ENCODE peak calls at places on chromosomes 2 and 18, in four cellular contexts. K is mesenchymal stem cell, F is neuronal stem cell, T is mesendoderm. S is an unnamed sample.

GRCh38 chr2:42957109-42958035 is 165.0 kb upstream of the HAAO start:
- DNase-seq in K (no peak), F (no peak), T (peak), S (peak)

GRCh38 chr2:4530231-4530630 is 826.9 kb downstream of the DCDC2C start:
- DNase-seq in K (no peak), F (no peak), T (no peak), S (no peak)

GRCh38 chr2:10507106-10507505 is 59.0 kb upstream of the ODC1 start:
- DNase-seq in K (no peak), F (no peak), T (no peak), S (no peak)

GRCh38 chr18:5975111-5975622 is 79.8 kb upstream of the TMEM200C start:
- DNase-seq in K (peak), F (no peak), T (peak), S (peak)

GRCh38 chr2:37870829-37871228 is 54.3 kb upstream of the RMDN2 start:
- DNase-seq in K (peak), F (no peak), T (no peak), S (peak)

GRCh38 chr2:117470311-117471095 is 344.0 kb upstream of the DDX18 start:
- DNase-seq in K (peak), F (peak), T (peak), S (no peak)

GRCh38 chr2:12202301-12202700 is 455.9 kb downstream of the LPIN1 start:
- DNase-seq in K (peak), F (no peak), T (peak), S (peak)

GRCh38 chr2:239298126-239298804 is 102.6 kb downstream of the HDAC4 start:
- DNase-seq in K (no peak), F (no peak), T (no peak), S (peak)

GRCh38 chr2:94869552-94870391 is 1.5 kb upstream of the TEKT4 start:
- DNase-seq in K (no peak), F (no peak), T (no peak), S (no peak)

GRCh38 chr18:79563949-79564348 is 115.7 kb upstream of the CTDP1 start:
- DNase-seq in K (no peak), F (no peak), T (no peak), S (no peak)

GRCh38 chr2:174615951-174616436 is 18.4 kb upstream of the WIPF1 start:
- DNase-seq in K (no peak), F (no peak), T (no peak), S (peak)

GRCh38 chr2:48483506-48483905 is 46.4 kb upstream of the STON1 start:
- DNase-seq in K (no peak), F (no peak), T (no peak), S (peak)

GRCh38 chr2:11945139-11946126 is 199.0 kb downstream of the LPIN1 start:
- DNase-seq in K (peak), F (no peak), T (no peak), S (no peak)

GRCh38 chr2:182101263-182101662 is 115.6 kb downstream of the PPP1R1C start:
- DNase-seq in K (no peak), F (no peak), T (peak), S (no peak)

GRCh38 chr18:51028201-51028805 is 1.7 kb upstream of the SMAD4 start:
- DNase-seq in K (no peak), F (no peak), T (peak), S (peak)

GRCh38 chr18:51032193-51032592 is 2.2 kb downstream of the SMAD4 start:
- DNase-seq in K (no peak), F (no peak), T (no peak), S (no peak)

GRCh38 chr18:51029378-51029693 is 677 bp upstream of the SMAD4 start:
- DNase-seq in K (no peak), F (no peak), T (no peak), S (peak)

GRCh38 chr18:51030537-51031258 is 685 bp downstream of the SMAD4 start:
- DNase-seq in K (peak), F (peak), T (peak), S (peak)

GRCh38 chr18:51029694-51030536 is at the start of gene SMAD4:
- DNase-seq in K (peak), F (peak), T (peak), S (peak)
- H2BK15ac ChIP-seq in K (peak), F (no peak), T (no peak), S (peak)

DNA sequence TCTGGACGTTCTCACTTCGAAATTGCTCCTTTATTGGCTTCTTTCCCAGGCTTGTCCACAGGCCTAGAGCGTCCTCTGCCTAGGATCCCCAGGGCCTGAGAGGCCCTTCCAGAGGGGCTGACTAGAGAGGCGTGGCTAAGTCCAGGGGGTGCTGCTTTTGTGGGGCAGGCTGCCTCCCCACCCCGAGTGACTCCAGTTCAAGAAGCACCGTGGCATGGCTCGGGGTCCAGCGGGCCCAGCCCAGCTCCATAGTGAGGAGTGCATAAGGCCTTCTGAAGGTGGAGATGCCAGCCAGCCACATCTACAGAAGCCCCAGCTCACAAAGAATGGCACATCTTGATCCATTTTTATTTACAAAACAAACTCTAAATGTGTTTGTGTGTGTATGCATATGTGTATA is 44.8 kb upstream of the POMC start:
- DNase-seq in K (no peak), F (no peak), T (no peak), S (no peak)
- H2BK15ac ChIP-seq in K (no peak), F (no peak), T (no peak), S (no peak)

GRCh38 chr18:75208836-75209128 is 157 bp downstream of the PTGR3 start:
- DNase-seq in K (no peak), F (no peak), T (no peak), S (no peak)

GRCh38 chr18:75206637-75207297 is 2.2 kb downstream of the PTGR3 start:
- DNase-seq in K (no peak), F (no peak), T (peak), S (no peak)

GRCh38 chr18:75207298-75208054 is 1.5 kb downstream of the PTGR3 start:
- DNase-seq in K (peak), F (peak), T (peak), S (peak)

GRCh38 chr18:75209129-75209951 is at the start of gene PTGR3:
- DNase-seq in K (peak), F (peak), T (peak), S (peak)

DNA sequence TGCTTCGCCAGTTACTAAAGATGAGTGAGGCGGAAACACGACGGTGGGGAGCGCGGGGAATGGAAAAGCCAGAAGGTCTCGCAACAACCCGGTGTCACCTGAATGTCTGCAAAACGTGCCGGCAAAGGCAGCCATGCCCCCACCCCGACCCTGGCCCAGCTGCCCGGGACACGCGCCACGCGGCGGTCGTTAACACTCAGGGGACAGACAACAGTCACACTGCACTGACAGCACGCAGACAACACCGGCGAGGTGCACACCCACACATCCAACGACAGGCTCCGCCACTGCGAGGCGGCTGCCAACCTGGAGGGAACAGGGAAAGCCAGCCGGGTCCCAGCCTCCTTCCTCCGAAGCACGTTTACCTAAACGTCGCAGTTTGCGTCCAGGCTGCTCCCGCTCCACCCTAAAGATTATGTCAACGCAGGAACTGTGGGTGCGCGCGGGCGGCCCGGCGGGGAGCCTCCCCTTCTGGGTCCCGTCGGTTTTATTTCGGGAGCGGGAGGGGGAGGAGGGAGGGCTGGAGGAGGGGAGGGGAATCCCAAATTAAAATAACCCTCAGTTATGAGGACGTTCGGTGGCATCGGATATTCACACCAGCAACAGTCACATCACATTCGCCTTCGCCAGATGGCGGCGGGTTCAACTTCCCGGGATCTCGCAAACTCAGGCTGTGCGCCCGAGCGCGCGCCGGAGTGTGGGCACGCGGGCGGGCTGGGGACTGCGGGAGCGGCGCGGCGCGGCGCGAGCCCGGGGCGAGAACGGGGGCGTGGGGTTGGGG is 694 bp downstream of the PTGR3 start:
- DNase-seq in K (peak), F (peak), T (peak), S (peak)
- H2BK15ac ChIP-seq in K (no peak), F (no peak), T (no peak), S (no peak)

GRCh38 chr18:77737412-77737811 is 487.8 kb downstream of the GALR1 start:
- DNase-seq in K (no peak), F (no peak), T (no peak), S (no peak)

GRCh38 chr18:77736817-77737216 is 487.2 kb downstream of the GALR1 start:
- DNase-seq in K (no peak), F (no peak), T (no peak), S (no peak)

GRCh38 chr18:77733292-77733903 is 483.8 kb downstream of the GALR1 start:
- DNase-seq in K (no peak), F (no peak), T (peak), S (no peak)
- H2BK15ac ChIP-seq in K (no peak), F (no peak), T (no peak), S (no peak)

GRCh38 chr2:158756976-158757375 is 38.1 kb upstream of the DAPL1 start:
- DNase-seq in K (no peak), F (no peak), T (no peak), S (peak)

GRCh38 chr2:158766524-158766923 is 28.6 kb upstream of the DAPL1 start:
- DNase-seq in K (no peak), F (no peak), T (no peak), S (no peak)

GRCh38 chr2:158756331-158756730 is 38.8 kb upstream of the DAPL1 start:
- DNase-seq in K (no peak), F (no peak), T (no peak), S (peak)

GRCh38 chr2:158760887-158761286 is 34.2 kb upstream of the DAPL1 start:
- DNase-seq in K (no peak), F (no peak), T (no peak), S (no peak)

GRCh38 chr2:158761626-158762025 is 33.5 kb upstream of the DAPL1 start:
- DNase-seq in K (peak), F (no peak), T (peak), S (peak)
- H2BK15ac ChIP-seq in K (no peak), F (no peak), T (no peak), S (no peak)

GRCh38 chr2:19783935-19784334 is 117.8 kb downstream of the TTC32 start:
- DNase-seq in K (no peak), F (no peak), T (no peak), S (no peak)
- H2BK15ac ChIP-seq in K (no peak), F (no peak), T (no peak), S (peak)

GRCh38 chr18:48957136-48957535 is 6.4 kb upstream of the SMAD7 start:
- DNase-seq in K (no peak), F (no peak), T (no peak), S (no peak)
- H2BK15ac ChIP-seq in K (no peak), F (no peak), T (peak), S (peak)

GRCh38 chr2:46489430-46489829 is 10.1 kb downstream of the TMEM247 start:
- DNase-seq in K (no peak), F (no peak), T (peak), S (no peak)
- H2BK15ac ChIP-seq in K (no peak), F (no peak), T (no peak), S (no peak)

GRCh38 chr2:112077814-112078213 is 22.7 kb downstream of the TMEM87B start:
- DNase-seq in K (no peak), F (no peak), T (peak), S (no peak)

GRCh38 chr2:112081262-112081661 is 26.2 kb downstream of the TMEM87B start:
- DNase-seq in K (no peak), F (no peak), T (no peak), S (peak)

GRCh38 chr2:112074506-112074905 is 19.4 kb downstream of the TMEM87B start:
- DNase-seq in K (no peak), F (no peak), T (no peak), S (peak)

GRCh38 chr2:112073875-112074274 is 18.8 kb downstream of the TMEM87B start:
- DNase-seq in K (peak), F (no peak), T (no peak), S (peak)

GRCh38 chr2:112075490-112076260 is 20.6 kb downstream of the TMEM87B start:
- DNase-seq in K (no peak), F (no peak), T (no peak), S (peak)
- H2BK15ac ChIP-seq in K (no peak), F (no peak), T (no peak), S (no peak)

S was measured in IMR-90.